ENCODE peak calls at places on chromosomes 13 and 19, in nine cellular contexts. One of them, this sample, is unnamed.

GRCh38 chr19:48466571-48467325 is 2.4 kb upstream of the CYTH2 start:
- DNase-seq in heart right ventricle: no peak
- DNase-seq in pancreas: peak; percentile 53
- DNase-seq in tibial artery: no peak
- DNase-seq in A673: no peak
- DNase-seq in left ventricle myocardium inferior: no peak
- DNase-seq in ascending aorta: no peak
- DNase-seq in lung: no peak
- DNase-seq in spleen: no peak
- DNase-seq in this sample: no peak

GRCh38 chr19:40213882-40214570 is 4.2 kb downstream of the TTC9B start:
- DNase-seq in heart right ventricle: no peak
- DNase-seq in pancreas: no peak
- DNase-seq in tibial artery: no peak
- DNase-seq in A673: no peak
- DNase-seq in left ventricle myocardium inferior: no peak
- DNase-seq in ascending aorta: no peak
- DNase-seq in lung: no peak
- DNase-seq in spleen: no peak
- DNase-seq in this sample: no peak

GRCh38 chr19:18109731-18110671 is 12.4 kb downstream of the MAST3 start:
- DNase-seq in heart right ventricle: peak; percentile 69
- DNase-seq in pancreas: peak; percentile 78
- DNase-seq in tibial artery: peak; percentile 79
- DNase-seq in A673: no peak
- DNase-seq in left ventricle myocardium inferior: peak; percentile 66
- DNase-seq in ascending aorta: peak; percentile 76
- DNase-seq in lung: peak; percentile 54
- DNase-seq in spleen: peak; percentile 94
- DNase-seq in this sample: no peak

GRCh38 chr13:75135325-75135825 is 346.6 kb downstream of the TBC1D4 start:
- DNase-seq in heart right ventricle: no peak
- DNase-seq in pancreas: no peak
- DNase-seq in tibial artery: no peak
- DNase-seq in A673: peak; percentile 9
- DNase-seq in left ventricle myocardium inferior: no peak
- DNase-seq in ascending aorta: no peak
- DNase-seq in lung: no peak
- DNase-seq in spleen: no peak
- DNase-seq in this sample: no peak

GRCh38 chr19:39940221-39940833 is 5.9 kb upstream of the FCGBP start:
- DNase-seq in heart right ventricle: no peak
- DNase-seq in pancreas: no peak
- DNase-seq in tibial artery: no peak
- DNase-seq in A673: no peak
- DNase-seq in left ventricle myocardium inferior: no peak
- DNase-seq in ascending aorta: no peak
- DNase-seq in lung: no peak
- DNase-seq in spleen: no peak
- DNase-seq in this sample: no peak

GRCh38 chr13:22235285-22235949 is 564.5 kb downstream of the FGF9 start:
- DNase-seq in heart right ventricle: no peak
- DNase-seq in pancreas: no peak
- DNase-seq in tibial artery: no peak
- DNase-seq in A673: no peak
- DNase-seq in left ventricle myocardium inferior: no peak
- DNase-seq in ascending aorta: no peak
- DNase-seq in lung: peak; percentile 14
- DNase-seq in spleen: no peak
- DNase-seq in this sample: no peak

GRCh38 chr19:53172892-53173291 is 14.0 kb upstream of the ZNF347 start:
- DNase-seq in heart right ventricle: no peak
- DNase-seq in pancreas: no peak
- DNase-seq in tibial artery: no peak
- DNase-seq in A673: peak; percentile 19
- DNase-seq in left ventricle myocardium inferior: no peak
- DNase-seq in ascending aorta: no peak
- DNase-seq in lung: no peak
- DNase-seq in spleen: no peak
- DNase-seq in this sample: no peak

GRCh38 chr13:105518086-105518485 is 1017.4 kb downstream of the EFNB2 start:
- DNase-seq in heart right ventricle: no peak
- DNase-seq in pancreas: no peak
- DNase-seq in tibial artery: no peak
- DNase-seq in A673: no peak
- DNase-seq in left ventricle myocardium inferior: no peak
- DNase-seq in ascending aorta: no peak
- DNase-seq in lung: no peak
- DNase-seq in spleen: no peak
- DNase-seq in this sample: no peak

GRCh38 chr13:61036715-61037114 is 378.9 kb downstream of the PCDH20 start:
- DNase-seq in heart right ventricle: no peak
- DNase-seq in pancreas: no peak
- DNase-seq in tibial artery: no peak
- DNase-seq in A673: no peak
- DNase-seq in left ventricle myocardium inferior: no peak
- DNase-seq in ascending aorta: no peak
- DNase-seq in lung: no peak
- DNase-seq in spleen: no peak
- DNase-seq in this sample: no peak

GRCh38 chr19:42553292-42554045 is 25.2 kb upstream of the CEACAM1 start:
- DNase-seq in heart right ventricle: peak; percentile 33
- DNase-seq in pancreas: no peak
- DNase-seq in tibial artery: no peak
- DNase-seq in A673: no peak
- DNase-seq in left ventricle myocardium inferior: peak; percentile 30
- DNase-seq in ascending aorta: no peak
- DNase-seq in lung: no peak
- DNase-seq in spleen: peak; percentile 75
- DNase-seq in this sample: no peak

GRCh38 chr13:25372275-25373081 is 704 bp downstream of the ATP8A2 start:
- DNase-seq in heart right ventricle: no peak
- DNase-seq in pancreas: no peak
- DNase-seq in tibial artery: no peak
- DNase-seq in A673: peak; percentile 26
- DNase-seq in left ventricle myocardium inferior: no peak
- DNase-seq in ascending aorta: no peak
- DNase-seq in lung: no peak
- DNase-seq in spleen: no peak
- DNase-seq in this sample: no peak

GRCh38 chr19:33476151-33476707 is 45.4 kb downstream of the PEPD start:
- DNase-seq in heart right ventricle: no peak
- DNase-seq in pancreas: no peak
- DNase-seq in tibial artery: peak; percentile 31
- DNase-seq in A673: no peak
- DNase-seq in left ventricle myocardium inferior: no peak
- DNase-seq in ascending aorta: peak; percentile 25
- DNase-seq in lung: no peak
- DNase-seq in spleen: peak; percentile 22
- DNase-seq in this sample: no peak

GRCh38 chr13:54643863-54644262 is 1615.2 kb downstream of the OLFM4 start:
- DNase-seq in heart right ventricle: no peak
- DNase-seq in pancreas: no peak
- DNase-seq in tibial artery: no peak
- DNase-seq in A673: no peak
- DNase-seq in left ventricle myocardium inferior: no peak
- DNase-seq in ascending aorta: no peak
- DNase-seq in lung: no peak
- DNase-seq in spleen: no peak
- DNase-seq in this sample: no peak

DNA sequence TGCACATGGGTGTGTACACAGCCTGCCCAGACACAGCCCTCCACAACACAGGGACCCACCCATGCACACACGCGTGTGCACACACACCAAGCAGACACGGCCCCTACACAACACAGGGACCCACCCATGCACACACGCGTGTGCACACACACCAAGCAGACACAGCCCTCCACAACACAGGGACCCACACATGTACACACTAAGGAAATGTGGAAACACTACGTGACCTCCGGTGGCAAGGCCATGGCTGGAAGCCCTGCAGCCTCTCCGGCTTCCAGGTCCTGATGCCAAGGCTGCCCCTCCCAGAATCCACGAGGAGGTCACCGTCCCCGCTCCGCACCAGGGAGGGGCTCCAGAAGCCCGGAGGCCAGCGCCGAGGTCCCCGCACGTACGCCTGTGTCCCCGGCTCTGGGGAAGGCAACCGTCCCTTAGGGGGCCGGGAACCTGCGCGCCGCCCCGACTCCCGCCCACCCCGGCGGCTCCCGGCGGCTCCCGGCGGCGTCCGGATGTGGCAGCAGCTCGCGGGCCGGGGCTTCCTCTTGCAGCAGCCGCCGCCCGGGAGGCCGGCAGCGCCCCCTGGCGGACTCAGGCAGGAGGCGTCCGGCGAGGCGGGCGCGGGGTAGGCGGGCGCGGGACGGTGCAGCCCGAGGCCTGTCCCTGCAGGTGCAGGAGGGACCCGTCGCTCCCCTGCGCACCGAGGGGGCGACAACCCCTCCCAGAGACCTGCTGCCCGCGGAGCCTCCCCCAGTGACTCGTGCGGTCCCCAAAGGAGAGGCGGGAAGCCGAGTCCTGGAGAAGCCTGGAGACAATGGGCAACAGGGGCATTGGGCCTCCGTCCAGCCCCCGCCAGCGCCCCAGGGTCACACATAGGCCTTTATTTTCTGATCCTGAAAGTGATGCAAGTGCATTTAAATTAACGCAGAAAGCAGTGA is 29.9 kb upstream of the GRTP1 start:
- DNase-seq in heart right ventricle: peak; percentile 84
- DNase-seq in pancreas: peak; percentile 85
- DNase-seq in tibial artery: peak; percentile 85
- DNase-seq in A673: peak; percentile 88
- DNase-seq in left ventricle myocardium inferior: peak; percentile 83
- DNase-seq in ascending aorta: peak; percentile 89
- DNase-seq in lung: peak; percentile 77
- DNase-seq in spleen: peak; percentile 97
- DNase-seq in this sample: peak; percentile 72
- TF ChIP-seq CTCF in heart right ventricle: peak; percentile 98
- TF ChIP-seq CTCF in pancreas: peak; percentile 89
- TF ChIP-seq CTCF in tibial artery: peak; percentile 94
- TF ChIP-seq CTCF in A673: peak; percentile 59
- TF ChIP-seq CTCF in left ventricle myocardium inferior: peak; percentile 96
- TF ChIP-seq CTCF in ascending aorta: peak; percentile 47
- TF ChIP-seq CTCF in lung: peak; percentile 85
- TF ChIP-seq CTCF in spleen: peak; percentile 92
- TF ChIP-seq CTCF in this sample: peak; percentile 73

GRCh38 chr13:73715910-73716257 is 418.3 kb downstream of the KLF12 start:
- DNase-seq in heart right ventricle: no peak
- DNase-seq in pancreas: no peak
- DNase-seq in tibial artery: no peak
- DNase-seq in A673: no peak
- DNase-seq in left ventricle myocardium inferior: no peak
- DNase-seq in ascending aorta: no peak
- DNase-seq in lung: no peak
- DNase-seq in spleen: no peak
- DNase-seq in this sample: no peak
- H3K27ac ChIP-seq in heart right ventricle: no peak overlapping the region
- H3K27ac ChIP-seq in pancreas: no peak overlapping the region
- H3K27ac ChIP-seq in tibial artery: no peak overlapping the region
- H3K27ac ChIP-seq in A673: no peak overlapping the region
- H3K27ac ChIP-seq in left ventricle myocardium inferior: no peak overlapping the region
- H3K27ac ChIP-seq in ascending aorta: no peak overlapping the region
- H3K27ac ChIP-seq in lung: no peak overlapping the region
- H3K27ac ChIP-seq in spleen: peak overlapping the region; percentile 61
- H3K27ac ChIP-seq in this sample: peak overlapping the region; percentile 73

GRCh38 chr19:58047672-58048071 is 11.4 kb upstream of the ZNF135 start:
- DNase-seq in heart right ventricle: no peak
- DNase-seq in pancreas: no peak
- DNase-seq in tibial artery: no peak
- DNase-seq in A673: no peak
- DNase-seq in left ventricle myocardium inferior: no peak
- DNase-seq in ascending aorta: no peak
- DNase-seq in lung: no peak
- DNase-seq in spleen: no peak
- DNase-seq in this sample: no peak
- H3K9me3 ChIP-seq in heart right ventricle: no peaks in the 10 kb centered on the region
- H3K9me3 ChIP-seq in pancreas: no peaks in the 10 kb centered on the region
- H3K9me3 ChIP-seq in tibial artery: peaks cover 87% of the 10 kb centered on the region
- H3K9me3 ChIP-seq in A673: peaks cover 12% of the 10 kb centered on the region
- H3K9me3 ChIP-seq in left ventricle myocardium inferior: peaks cover 97% of the 10 kb centered on the region
- H3K9me3 ChIP-seq in ascending aorta: peaks cover 41% of the 10 kb centered on the region
- H3K9me3 ChIP-seq in lung: peaks cover 73% of the 10 kb centered on the region
- H3K9me3 ChIP-seq in spleen: peaks cover 100% of the 10 kb centered on the region
- H3K9me3 ChIP-seq in this sample: peaks cover 64% of the 10 kb centered on the region

GRCh38 chr13:29923554-29924481 is 73.4 kb upstream of the UBL3 start:
- DNase-seq in heart right ventricle: peak; percentile 34
- DNase-seq in pancreas: peak; percentile 93
- DNase-seq in tibial artery: peak; percentile 94
- DNase-seq in A673: peak; percentile 60
- DNase-seq in left ventricle myocardium inferior: peak; percentile 42
- DNase-seq in ascending aorta: peak; percentile 96
- DNase-seq in lung: peak; percentile 89
- DNase-seq in spleen: peak; percentile 84
- DNase-seq in this sample: peak; percentile 37

GRCh38 chr13:29925457-29925856 is 75.0 kb upstream of the UBL3 start:
- DNase-seq in heart right ventricle: peak; percentile 30
- DNase-seq in pancreas: peak; percentile 79
- DNase-seq in tibial artery: peak; percentile 95
- DNase-seq in A673: peak; percentile 68
- DNase-seq in left ventricle myocardium inferior: peak; percentile 55
- DNase-seq in ascending aorta: peak; percentile 96
- DNase-seq in lung: peak; percentile 91
- DNase-seq in spleen: no peak
- DNase-seq in this sample: no peak

GRCh38 chr13:29924951-29925350 is 74.5 kb upstream of the UBL3 start:
- DNase-seq in heart right ventricle: no peak
- DNase-seq in pancreas: no peak
- DNase-seq in tibial artery: no peak
- DNase-seq in A673: no peak
- DNase-seq in left ventricle myocardium inferior: no peak
- DNase-seq in ascending aorta: no peak
- DNase-seq in lung: peak; percentile 39
- DNase-seq in spleen: no peak
- DNase-seq in this sample: no peak

GRCh38 chr13:29922896-29923295 is 72.5 kb upstream of the UBL3 start:
- DNase-seq in heart right ventricle: no peak
- DNase-seq in pancreas: no peak
- DNase-seq in tibial artery: no peak
- DNase-seq in A673: no peak
- DNase-seq in left ventricle myocardium inferior: no peak
- DNase-seq in ascending aorta: no peak
- DNase-seq in lung: no peak
- DNase-seq in spleen: no peak
- DNase-seq in this sample: no peak

DNA sequence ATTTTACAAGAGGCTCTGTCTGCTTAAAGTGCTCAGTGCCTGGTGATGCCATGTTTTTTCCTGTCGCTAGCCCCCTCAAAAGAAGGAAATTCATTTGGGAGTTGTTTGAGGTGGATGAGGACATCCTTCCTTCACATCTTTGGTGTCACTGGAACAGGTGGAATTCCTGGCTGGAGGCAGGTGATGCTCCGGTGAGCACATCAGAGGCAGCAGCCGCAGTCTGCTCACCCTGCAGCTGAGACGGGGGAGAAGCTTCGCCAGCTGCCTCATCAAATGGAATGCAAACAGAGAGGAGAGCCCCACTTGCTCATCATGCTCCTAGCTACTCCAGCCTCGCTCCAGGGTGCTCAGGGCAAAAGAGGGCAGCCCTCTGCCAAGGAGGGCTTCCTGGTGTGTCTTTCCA is 74.1 kb upstream of the UBL3 start:
- DNase-seq in heart right ventricle: no peak
- DNase-seq in pancreas: no peak
- DNase-seq in tibial artery: no peak
- DNase-seq in A673: no peak
- DNase-seq in left ventricle myocardium inferior: no peak
- DNase-seq in ascending aorta: no peak
- DNase-seq in lung: peak; percentile 38
- DNase-seq in spleen: no peak
- DNase-seq in this sample: no peak
- TF ChIP-seq CTCF in heart right ventricle: no peak
- TF ChIP-seq CTCF in pancreas: no peak
- TF ChIP-seq CTCF in tibial artery: no peak
- TF ChIP-seq CTCF in A673: no peak
- TF ChIP-seq CTCF in left ventricle myocardium inferior: no peak
- TF ChIP-seq CTCF in ascending aorta: no peak
- TF ChIP-seq CTCF in lung: no peak
- TF ChIP-seq CTCF in spleen: peak; percentile 9
- TF ChIP-seq CTCF in this sample: no peak

This sample was measured in CD4-positive, alpha-beta T cell.